ENCODE peak calls at places on chromosomes 4 and X, in six cellular contexts. S, Z, P, G, N and T are unnamed samples.

GRCh38 chr4:958314-958665 is 15.1 kb downstream of the DGKQ start:
- DNase-seq in P (no peak), N (no peak), Z (no peak), G (no peak), S (no peak), T (no peak)

GRCh38 chrX:38205037-38205436 is 15.6 kb downstream of the SRPX start:
- DNase-seq in S (no peak), G (no peak), P (no peak), Z (no peak), N (no peak), T (no peak)

GRCh38 chr4:78057600-78058560 is 757 bp downstream of the FRAS1 start:
- DNase-seq in P (peak), G (peak), S (peak), Z (no peak), N (peak), T (peak)

GRCh38 chrX:24377911-24378468 is 17.6 kb downstream of the SUPT20HL1 start:
- DNase-seq in Z (no peak), S (no peak), G (no peak), N (no peak), P (no peak), T (no peak)

GRCh38 chrX:16997313-16997712 is 50.9 kb downstream of the REPS2 start:
- DNase-seq in G (no peak), N (no peak), Z (no peak), S (no peak), P (no peak), T (no peak)

GRCh38 chr4:66927937-66928336 is 617.4 kb downstream of the CENPC start:
- DNase-seq in Z (no peak), G (no peak), P (no peak), S (no peak), N (no peak), T (no peak)

GRCh38 chrX:107448625-107449468 is 605 bp upstream of the FRMPD3 start:
- DNase-seq in S (no peak), P (no peak), G (peak), N (peak), Z (no peak), T (no peak)

GRCh38 chrX:69107231-69107739 is 58.0 kb downstream of the PJA1 start:
- DNase-seq in Z (no peak), P (no peak), G (peak), S (peak), N (no peak), T (peak)

GRCh38 chr4:958836-959337 is 14.5 kb downstream of the DGKQ start:
- DNase-seq in G (no peak), Z (no peak), P (no peak), S (no peak), N (no peak), T (no peak)

GRCh38 chr4:104641427-104641826 is 146.7 kb upstream of the CXXC4 start:
- DNase-seq in Z (no peak), G (no peak), S (no peak), N (no peak), P (no peak), T (no peak)

GRCh38 chrX:95764972-95765451 is 919.6 kb upstream of the DIAPH2 start:
- DNase-seq in P (peak), G (peak), S (peak), Z (no peak), N (peak), T (peak)

GRCh38 chrX:23501974-23502373 is 165.3 kb upstream of the PRDX4 start:
- DNase-seq in G (no peak), S (no peak), P (no peak), N (peak), Z (no peak), T (no peak)

GRCh38 chr4:80500593-80500992 is 165.1 kb downstream of the CFAP299 start:
- DNase-seq in Z (no peak), P (no peak), S (no peak), N (no peak), G (no peak), T (no peak)

GRCh38 chr4:114349543-114350175 is 248.9 kb upstream of the UGT8 start:
- DNase-seq in Z (peak), S (no peak), N (no peak), G (no peak), P (peak), T (peak)

GRCh38 chr4:98027827-98028226 is 115.4 kb downstream of the STPG2 start:
- DNase-seq in S (peak), G (peak), N (peak), P (peak), Z (no peak), T (peak)

GRCh38 chr4:7862561-7863200 is 77.0 kb downstream of the AFAP1 start:
- DNase-seq in S (no peak), P (no peak), N (no peak), G (peak), Z (no peak), T (no peak)

GRCh38 chr4:42280327-42281095 is 116.8 kb upstream of the SHISA3 start:
- DNase-seq in G (peak), Z (no peak), N (peak), P (peak), S (peak), T (peak)

GRCh38 chr4:55931043-55931442 is 17.7 kb upstream of the CEP135 start:
- DNase-seq in P (no peak), G (no peak), N (no peak), Z (no peak), S (no peak), T (no peak)

GRCh38 chr4:27057662-27058061 is 197.0 kb downstream of the STIM2 start:
- DNase-seq in S (no peak), Z (no peak), N (no peak), G (no peak), P (no peak), T (no peak)

GRCh38 chr4:95304898-95305297 is 243.9 kb downstream of the UNC5C start:
- DNase-seq in S (no peak), N (peak), Z (no peak), P (peak), G (no peak), T (peak)

GRCh38 chrX:148633509-148633908 is 133.1 kb downstream of the AFF2 start:
- DNase-seq in N (no peak), Z (no peak), G (no peak), P (no peak), S (no peak), T (no peak)

GRCh38 chr4:77669911-77670590 is 64.4 kb downstream of the CXCL13 start:
- DNase-seq in G (no peak), Z (no peak), P (no peak), S (no peak), N (no peak), T (peak)

GRCh38 chrX:2801223-2801622 is 27.5 kb upstream of the GYG2 start:
- DNase-seq in Z (no peak), N (no peak), S (no peak), G (peak), P (no peak), T (no peak)

GRCh38 chrX:121245763-121246162 is 198.4 kb downstream of the GLUD2 start:
- DNase-seq in N (no peak), P (no peak), G (no peak), Z (no peak), S (no peak), T (no peak)

GRCh38 chr4:186728631-186729271 is 5.1 kb upstream of the FAT1 start:
- DNase-seq in G (no peak), S (no peak), Z (no peak), N (peak), P (peak), T (no peak)

GRCh38 chr4:45944000-45944399 is 179.9 kb downstream of the GABRG1 start:
- DNase-seq in G (no peak), P (no peak), Z (no peak), N (no peak), S (peak), T (peak)

GRCh38 chr4:80221161-80221560 is 23.9 kb downstream of the PRDM8 start:
- DNase-seq in P (no peak), G (no peak), Z (no peak), N (no peak), S (no peak), T (peak)

GRCh38 chrX:11641368-11641767 is 24.4 kb downstream of the ARHGAP6 start:
- DNase-seq in N (no peak), G (no peak), P (no peak), S (no peak), Z (no peak), T (peak)

GRCh38 chr4:82431026-82431745 is 796 bp downstream of the ENOPH1 start:
- DNase-seq in P (no peak), Z (no peak), G (peak), N (peak), S (peak), T (peak)

GRCh38 chrX:9340619-9341304 is 124.1 kb upstream of the TBL1X start:
- DNase-seq in G (peak), Z (no peak), N (no peak), P (no peak), S (no peak), T (peak)

GRCh38 chrX:70219938-70220764 is 14.3 kb upstream of the AWAT1 start:
- DNase-seq in G (peak), N (peak), P (peak), Z (no peak), S (peak), T (peak)

GRCh38 chrX:112120737-112121136 is 38.2 kb upstream of the TRPC5 start:
- DNase-seq in Z (no peak), N (no peak), G (no peak), P (no peak), S (no peak), T (no peak)

GRCh38 chrX:43025806-43026205 is 247.8 kb upstream of the PPP1R2C start:
- DNase-seq in G (no peak), S (no peak), N (no peak), P (no peak), Z (no peak), T (no peak)

GRCh38 chr4:86664959-86665358 is 70.8 kb downstream of the PTPN13 start:
- DNase-seq in P (peak), Z (no peak), N (no peak), G (no peak), S (no peak), T (peak)

GRCh38 chr4:69763233-69763632 is 2.8 kb upstream of the SULT1B1 start:
- DNase-seq in S (no peak), G (no peak), Z (no peak), P (no peak), N (no peak), T (no peak)

GRCh38 chrX:40087574-40088298 is 10.0 kb downstream of the BCOR start:
- DNase-seq in P (no peak), N (no peak), Z (no peak), G (peak), S (peak), T (no peak)

DNA sequence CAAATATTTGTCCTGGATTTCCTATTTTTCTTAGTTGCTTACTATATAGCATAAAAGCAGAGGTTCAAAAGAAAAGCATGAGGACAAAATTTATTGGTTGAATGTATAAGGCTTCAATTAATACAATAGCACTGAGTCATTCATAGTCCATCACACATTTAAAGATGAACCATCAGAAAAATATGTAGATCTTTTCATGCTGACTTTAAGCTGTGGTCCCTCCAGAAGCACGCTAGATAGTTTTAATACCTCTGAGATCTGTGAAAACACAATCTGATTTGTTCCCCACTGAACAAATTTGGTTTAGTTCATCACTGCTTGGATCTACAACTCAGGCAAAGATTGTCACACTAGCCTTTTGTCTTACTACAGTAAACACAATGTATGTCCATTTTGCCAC is 377.2 kb upstream of the ANXA10 start:
- DNase-seq in P (peak), Z (no peak), G (no peak), N (no peak), S (no peak), T (peak)
- H3K4me3 ChIP-seq in P (no peak), Z (no peak), G (no peak), N (no peak), S (no peak), T (no peak)

GRCh38 chrX:154545673-154546274 is 872 bp downstream of the G6PD start:
- DNase-seq in N (peak), S (no peak), P (no peak), Z (no peak), G (no peak), T (no peak)
- TF ChIP-seq CTCF in N (no peak), S (no peak), P (no peak), Z (no peak), G (no peak), T (no peak)

DNA sequence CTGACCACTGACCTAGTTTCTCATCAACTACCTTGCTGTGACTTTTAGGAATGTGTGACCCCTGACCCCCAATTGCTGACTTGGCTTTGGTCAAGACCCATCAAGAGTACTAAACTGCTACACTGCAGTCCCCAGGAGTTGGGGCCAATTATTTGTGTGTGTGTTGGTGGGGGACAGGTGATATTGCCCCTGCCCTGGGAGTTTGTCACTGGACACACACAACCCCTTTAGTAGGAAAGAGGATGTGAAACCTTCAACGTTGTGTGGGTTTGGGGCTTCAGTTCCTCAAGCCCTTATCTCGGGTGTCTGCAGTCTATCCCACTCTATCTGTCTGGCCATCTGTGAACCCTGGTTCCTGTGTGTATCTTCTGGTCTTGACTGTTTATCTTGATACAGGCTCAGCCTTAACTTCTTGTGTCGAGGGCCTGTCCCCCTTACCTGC is 6.5 kb downstream of the SASH3 start:
- DNase-seq in S (no peak), P (no peak), G (no peak), Z (no peak), N (no peak), T (no peak)
- H3K4me3 ChIP-seq in S (no peak), P (no peak), G (no peak), Z (no peak), N (no peak), T (no peak)

GRCh38 chrX:1582686-1583437 is 8.5 kb upstream of the AKAP17A start:
- DNase-seq in G (peak), N (peak), S (no peak), Z (no peak), P (peak), T (peak)
- TF ChIP-seq CTCF in G (no peak), N (no peak), S (no peak), Z (no peak), P (no peak), T (no peak)

DNA sequence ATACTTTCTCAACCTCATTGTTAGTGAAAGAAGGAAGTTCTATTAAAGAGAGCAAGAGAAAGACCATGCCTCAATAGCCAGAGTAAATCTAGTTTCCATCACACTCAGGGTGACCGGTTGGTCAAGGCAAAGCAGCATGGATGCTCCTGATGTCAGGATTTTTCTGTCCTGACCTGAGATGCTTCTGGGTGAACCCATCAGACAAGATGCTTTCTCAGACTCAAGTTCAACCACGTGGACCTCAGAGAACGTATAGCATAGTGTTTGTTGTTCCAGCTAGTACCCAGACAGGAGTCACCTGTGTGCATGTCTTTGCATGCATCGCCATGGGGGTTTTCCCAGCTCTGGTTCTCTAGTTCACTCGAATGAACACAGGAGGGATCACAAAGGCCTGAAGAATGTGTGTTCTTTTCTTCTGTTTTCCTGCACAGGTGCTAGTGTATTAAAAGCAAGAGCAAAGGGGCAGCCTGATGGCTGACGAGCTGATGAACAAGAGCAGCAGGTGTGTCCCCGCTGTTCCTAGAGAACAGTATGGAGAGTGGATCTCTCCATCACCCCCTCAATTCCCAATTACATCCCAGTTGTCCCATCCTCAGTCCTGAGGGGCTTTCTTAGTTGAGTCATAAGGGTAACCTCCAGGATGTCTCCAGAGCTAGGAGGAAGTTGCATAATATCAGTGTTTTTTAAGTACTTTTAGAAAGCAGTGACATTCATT is 110.5 kb upstream of the ENPP6 start:
- DNase-seq in S (no peak), P (peak), Z (no peak), G (peak), N (no peak), T (no peak)
- H3K4me3 ChIP-seq in S (no peak), P (no peak), Z (no peak), G (no peak), N (no peak), T (no peak)

GRCh38 chr4:6263541-6264540 is 5.8 kb upstream of the WFS1 start:
- DNase-seq in S (peak), P (peak), G (peak), N (peak), Z (no peak), T (peak)
- TF ChIP-seq CTCF in S (peak), P (peak), G (peak), N (peak), Z (peak), T (peak)

GRCh38 chr4:58074382-58074781 is 964.2 kb upstream of the IGFBP7 start:
- DNase-seq in Z (no peak), S (no peak), N (no peak), G (no peak), P (no peak), T (no peak)

GRCh38 chr4:58081356-58081755 is 971.2 kb upstream of the IGFBP7 start:
- DNase-seq in G (no peak), N (no peak), P (no peak), S (no peak), Z (no peak), T (no peak)

DNA sequence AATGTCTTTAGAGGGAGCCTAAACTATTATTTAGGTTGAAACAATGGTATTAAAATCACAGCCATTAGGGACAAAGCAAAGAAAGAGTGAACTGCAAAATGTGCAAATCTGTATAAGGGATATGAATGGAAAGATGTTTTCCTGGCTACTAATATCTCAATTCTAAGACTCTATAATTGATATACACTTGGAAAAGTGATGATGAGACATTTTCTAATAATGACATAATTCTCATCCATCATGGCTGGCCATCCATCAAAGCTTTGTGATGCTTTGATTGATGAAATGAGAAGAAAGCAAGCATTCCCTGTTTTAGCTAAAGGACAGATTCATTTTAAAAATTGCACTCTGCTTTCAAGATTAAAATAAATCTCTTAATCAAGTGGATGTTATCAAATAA is 965.5 kb upstream of the IGFBP7 start:
- DNase-seq in Z (no peak), N (no peak), P (no peak), G (no peak), S (no peak), T (no peak)
- H3K4me3 ChIP-seq in Z (no peak), N (no peak), P (no peak), G (no peak), S (no peak), T (no peak)

GRCh38 chr4:148056879-148057278 is 325.0 kb downstream of the ARHGAP10 start:
- DNase-seq in Z (no peak), P (peak), N (peak), S (no peak), G (peak), T (peak)
- TF ChIP-seq CTCF in Z (no peak), P (no peak), N (no peak), S (no peak), G (peak), T (peak)